ENCODE peak calls at places on chromosome 5, in five cellular contexts. V is sigmoid colon, K is ovary, S is transverse colon, Z is SK-N-SH. Q is an unnamed sample. For H3K27me3, the result is how much of the 10 kb centered on the place peaks cover.

GRCh38 chr5:181235323-181235688 is 8.4 kb downstream of the RACK1 start:
- DNase-seq in V (no peak), K (no peak), S (no peak), Z (peak), Q (no peak)

GRCh38 chr5:10634056-10634455 is 70.2 kb downstream of the ANKRD33B start:
- DNase-seq in V (no peak), K (no peak), S (no peak), Z (no peak), Q (no peak)

GRCh38 chr5:5332287-5332686 is 90.2 kb upstream of the ICE1 start:
- DNase-seq in V (no peak), K (no peak), S (no peak), Z (no peak), Q (no peak)

GRCh38 chr5:94276056-94276455 is 342.3 kb downstream of the KIAA0825 start:
- DNase-seq in V (no peak), K (no peak), S (no peak), Z (no peak), Q (no peak)

GRCh38 chr5:151240891-151241290 is 12.1 kb upstream of the GM2A start:
- DNase-seq in V (no peak), K (no peak), S (no peak), Z (no peak), Q (no peak)

GRCh38 chr5:51375084-51375483 is 8.2 kb upstream of the ISL1 start:
- DNase-seq in V (no peak), K (no peak), S (no peak), Z (no peak), Q (no peak)

GRCh38 chr5:65062684-65063083 is 294.0 kb downstream of the CWC27 start:
- DNase-seq in V (peak), K (no peak), S (no peak), Z (no peak), Q (no peak)

GRCh38 chr5:173888473-173889135 is 455 bp downstream of the CPEB4 start:
- DNase-seq in V (peak), K (peak), S (peak), Z (peak), Q (no peak)

DNA sequence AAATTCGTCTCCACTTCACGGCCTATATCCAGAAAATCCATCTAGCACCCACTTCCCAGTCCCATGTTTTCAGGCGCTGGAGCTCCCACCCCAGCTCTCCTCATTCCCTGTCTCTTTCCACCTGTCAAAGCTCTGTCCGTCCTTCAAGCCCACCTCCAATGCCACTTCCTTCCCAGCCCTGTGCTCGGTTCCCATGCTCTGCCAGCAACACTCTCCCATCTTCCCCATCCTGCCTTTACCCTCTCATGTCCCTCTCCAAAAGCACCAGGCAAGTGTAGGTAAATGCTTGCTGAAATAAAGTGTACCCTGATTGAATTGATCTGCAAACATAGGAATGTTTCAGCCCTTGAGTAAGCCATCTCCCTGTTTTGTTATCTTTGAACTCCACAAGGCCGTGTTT is 9.2 kb downstream of the DRD1 start:
- DNase-seq in V (no peak), K (no peak), S (no peak), Z (no peak), Q (no peak)
- H3K4me3 ChIP-seq in V (no peak), K (no peak), S (no peak), Z (no peak), Q (no peak)

DNA sequence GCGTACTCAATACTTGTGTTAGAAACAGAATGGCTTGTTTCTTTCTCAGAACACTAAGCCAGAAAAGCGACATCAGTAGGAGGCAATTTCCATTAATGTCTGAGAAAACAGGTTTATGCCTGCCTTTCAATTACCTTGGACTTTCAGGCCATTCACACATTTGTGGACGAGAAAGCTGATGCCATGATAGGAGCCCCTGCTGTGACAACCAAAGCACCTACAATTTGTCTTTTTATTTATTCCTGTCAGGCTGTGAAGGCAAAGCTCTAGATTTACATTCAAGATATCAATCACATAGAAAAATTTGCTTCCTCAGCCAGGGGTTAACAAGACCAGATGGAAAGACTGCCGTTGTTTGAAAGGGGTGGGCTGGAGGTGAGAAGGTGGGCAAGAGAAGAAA is 76.2 kb downstream of the C7 start:
- DNase-seq in V (no peak), K (no peak), S (no peak), Z (no peak), Q (no peak)
- TF ChIP-seq EP300 in V (no peak), K (no peak), S (no peak), Z (no peak), Q (no peak)

DNA sequence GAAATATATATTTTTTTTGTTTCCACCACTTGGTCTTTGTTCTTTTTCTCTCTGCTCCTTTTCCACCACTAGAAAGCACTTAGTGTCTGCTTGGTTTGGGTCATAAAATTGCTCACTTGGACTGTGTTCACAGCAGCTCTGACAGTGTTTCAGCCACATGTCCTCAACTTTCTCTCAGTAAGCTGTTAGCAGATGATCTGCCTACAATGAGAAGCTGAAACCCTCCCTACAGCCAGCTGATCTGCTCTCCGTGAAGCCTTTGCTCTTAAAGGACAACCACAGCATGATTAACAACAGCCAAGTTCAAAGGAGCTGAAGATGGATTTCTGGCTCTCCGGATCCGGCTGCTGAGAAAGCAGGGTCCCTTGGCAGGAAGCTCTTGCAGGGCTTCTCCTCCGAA is 31.6 kb downstream of the PRLR start:
- DNase-seq in V (no peak), K (no peak), S (no peak), Z (no peak), Q (no peak)
- H3K27me3 ChIP-seq in V (under half), K (under half), S (under half), Z (under half), Q (under half)

DNA sequence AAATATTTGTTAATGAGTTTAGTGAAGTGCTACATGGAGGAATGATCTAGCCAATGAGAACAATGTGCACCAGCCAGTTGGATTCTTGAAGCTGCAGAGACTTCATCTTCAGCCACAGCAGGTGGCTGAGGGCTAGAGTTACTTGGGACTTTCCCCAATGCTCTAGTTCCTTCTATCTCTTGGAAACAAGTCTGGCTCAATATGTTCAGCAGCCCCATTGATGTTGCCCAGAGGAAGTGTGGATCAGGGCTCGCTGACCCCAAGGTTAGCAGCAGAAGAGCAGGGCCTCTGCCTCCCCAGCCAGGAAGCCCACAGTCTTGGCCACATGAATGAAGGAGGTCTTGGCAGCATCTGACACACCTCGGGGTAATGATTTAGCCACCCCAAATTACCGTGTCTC is 117.5 kb downstream of the SLC1A3 start:
- DNase-seq in V (no peak), K (no peak), S (no peak), Z (no peak), Q (no peak)
- H3K4me3 ChIP-seq in V (no peak), K (no peak), S (no peak), Z (no peak), Q (no peak)

GRCh38 chr5:27947088-27947487 is 908.7 kb upstream of the CDH9 start:
- DNase-seq in V (no peak), K (no peak), S (no peak), Z (no peak), Q (no peak)
- TF ChIP-seq EP300 in V (no peak), K (no peak), S (no peak), Z (no peak), Q (no peak)

GRCh38 chr5:68161156-68161555 is 54.4 kb upstream of the PIK3R1 start:
- DNase-seq in V (no peak), K (no peak), S (no peak), Z (no peak), Q (no peak)

GRCh38 chr5:68159251-68159951 is 56.2 kb upstream of the PIK3R1 start:
- DNase-seq in V (peak), K (no peak), S (no peak), Z (no peak), Q (no peak)

GRCh38 chr5:68151812-68152211 is 63.7 kb upstream of the PIK3R1 start:
- DNase-seq in V (no peak), K (no peak), S (no peak), Z (no peak), Q (no peak)

GRCh38 chr5:68154119-68154857 is 61.3 kb upstream of the PIK3R1 start:
- DNase-seq in V (no peak), K (no peak), S (no peak), Z (no peak), Q (no peak)

GRCh38 chr5:68155940-68156339 is 59.6 kb upstream of the PIK3R1 start:
- DNase-seq in V (no peak), K (no peak), S (no peak), Z (no peak), Q (no peak)
- H3K27me3 ChIP-seq in V (under half), K (under half), S (under half), Z (under half), Q (under half)

DNA sequence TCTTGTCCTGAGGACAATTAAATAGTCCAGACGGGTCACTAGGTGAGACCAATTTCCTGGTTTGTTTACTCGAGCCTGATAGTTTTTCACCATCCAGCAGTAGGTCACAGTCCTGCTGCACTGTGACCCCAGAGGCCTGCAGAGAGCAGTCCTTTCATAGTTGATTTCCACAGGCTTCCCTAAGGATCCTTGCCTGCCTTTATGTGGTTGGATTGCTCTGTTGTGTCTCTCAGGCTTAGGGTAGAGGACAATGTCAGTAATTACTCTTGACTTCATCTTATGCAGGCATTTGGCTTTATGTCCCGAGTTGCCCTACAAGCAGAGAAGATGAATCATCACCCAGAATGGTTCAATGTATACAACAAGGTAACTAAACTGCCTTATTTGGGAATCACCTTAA is 9.0 kb upstream of the CATSPER3 start:
- DNase-seq in V (no peak), K (no peak), S (no peak), Z (no peak), Q (no peak)
- H3K4me3 ChIP-seq in V (no peak), K (no peak), S (no peak), Z (no peak), Q (no peak)

DNA sequence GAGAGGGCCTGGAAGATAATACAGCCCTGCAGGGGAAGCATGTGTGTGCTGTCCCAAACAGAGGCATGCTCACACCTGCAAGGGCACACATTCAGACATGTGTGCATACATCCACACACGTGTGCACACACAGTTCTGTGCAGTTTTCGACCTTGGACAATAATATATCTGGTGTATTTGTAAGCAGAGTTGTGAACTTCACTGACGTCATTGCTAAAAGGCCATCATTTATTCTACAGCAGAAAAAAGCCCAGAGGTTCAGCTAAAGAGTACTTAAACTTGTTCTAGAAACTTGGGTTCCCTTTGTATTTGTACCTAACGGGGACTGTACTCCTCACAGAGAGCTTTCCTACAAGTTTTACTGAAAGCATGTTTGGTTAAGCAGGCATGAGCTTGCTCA is 19.5 kb downstream of the IRX2 start:
- DNase-seq in V (no peak), K (no peak), S (no peak), Z (no peak), Q (no peak)
- TF ChIP-seq EP300 in V (no peak), K (no peak), S (no peak), Z (no peak), Q (no peak)

GRCh38 chr5:73454379-73455036 is 5.9 kb upstream of the FOXD1 start:
- DNase-seq in V (no peak), K (no peak), S (peak), Z (peak), Q (peak)
- H3K27me3 ChIP-seq in V (half or more), K (under half), S (half or more), Z (under half), Q (under half)

DNA sequence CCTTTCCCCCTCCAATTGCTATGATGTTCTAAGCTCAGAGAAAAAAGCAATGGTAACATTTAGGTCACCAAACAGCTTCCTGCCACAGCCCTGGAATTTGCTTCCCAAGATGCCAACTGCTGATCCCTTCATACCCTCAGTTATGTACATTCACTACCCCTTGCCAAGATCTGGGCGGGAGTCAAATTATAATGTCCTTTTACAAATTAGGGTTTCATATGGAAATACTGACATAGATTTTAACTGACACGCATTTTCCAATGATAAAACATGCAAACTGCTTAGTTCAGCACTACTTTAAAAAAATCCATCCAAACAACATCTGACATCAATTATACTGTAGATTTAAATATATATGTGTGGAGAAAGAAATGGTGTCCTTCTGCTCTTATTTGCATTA is 5.0 kb downstream of the LOX start:
- DNase-seq in V (no peak), K (no peak), S (no peak), Z (no peak), Q (no peak)
- H3K4me3 ChIP-seq in V (no peak), K (no peak), S (no peak), Z (no peak), Q (no peak)

Q was measured in stomach.